ENCODE peak calls at places on chromosomes 5 and 9, in five cellular contexts. One of them, this sample, is unnamed.

GRCh38 chr9:1879501-1879900 is 135.6 kb upstream of the SMARCA2 start:
- DNase-seq in RWPE1: no peak
- DNase-seq in spleen: no peak
- DNase-seq in fibroblast of the aortic adventitia: no peak
- DNase-seq in HCEC 1CT: no peak
- DNase-seq in this sample: no peak

GRCh38 chr9:88932766-88933165 is 58.5 kb upstream of the S1PR3 start:
- DNase-seq in RWPE1: no peak
- DNase-seq in HCEC 1CT: no peak
- DNase-seq in spleen: no peak
- DNase-seq in fibroblast of the aortic adventitia: no peak
- DNase-seq in this sample: no peak

GRCh38 chr5:125485003-125485641 is 738.7 kb upstream of the ZNF608 start:
- DNase-seq in spleen: no peak
- DNase-seq in HCEC 1CT: peak
- DNase-seq in fibroblast of the aortic adventitia: peak
- DNase-seq in RWPE1: peak
- DNase-seq in this sample: peak

GRCh38 chr9:137441289-137441934 is at the start of gene ENTPD8:
- DNase-seq in RWPE1: peak
- DNase-seq in fibroblast of the aortic adventitia: no peak
- DNase-seq in HCEC 1CT: no peak
- DNase-seq in spleen: peak
- DNase-seq in this sample: no peak

GRCh38 chr5:77990020-77990419 is 213.9 kb upstream of the TBCA start:
- DNase-seq in RWPE1: no peak
- DNase-seq in HCEC 1CT: no peak
- DNase-seq in spleen: no peak
- DNase-seq in fibroblast of the aortic adventitia: no peak
- DNase-seq in this sample: no peak

GRCh38 chr5:101728933-101729332 is 567.2 kb downstream of the SLCO4C1 start:
- DNase-seq in HCEC 1CT: no peak
- DNase-seq in fibroblast of the aortic adventitia: no peak
- DNase-seq in RWPE1: no peak
- DNase-seq in spleen: no peak
- DNase-seq in this sample: no peak

GRCh38 chr9:135241381-135242380 is 154.2 kb downstream of the OLFM1 start:
- DNase-seq in RWPE1: peak
- DNase-seq in HCEC 1CT: no peak
- DNase-seq in fibroblast of the aortic adventitia: no peak
- DNase-seq in spleen: peak
- DNase-seq in this sample: no peak

GRCh38 chr9:116112236-116112635 is 41.4 kb upstream of the PAPPA start:
- DNase-seq in HCEC 1CT: no peak
- DNase-seq in fibroblast of the aortic adventitia: peak
- DNase-seq in spleen: no peak
- DNase-seq in RWPE1: peak
- DNase-seq in this sample: no peak

GRCh38 chr9:38362912-38363588 is 29.5 kb upstream of the ALDH1B1 start:
- DNase-seq in fibroblast of the aortic adventitia: peak
- DNase-seq in spleen: no peak
- DNase-seq in HCEC 1CT: peak
- DNase-seq in RWPE1: peak
- DNase-seq in this sample: peak

GRCh38 chr5:5040712-5041111 is 99.4 kb upstream of the ADAMTS16 start:
- DNase-seq in HCEC 1CT: no peak
- DNase-seq in spleen: no peak
- DNase-seq in RWPE1: no peak
- DNase-seq in fibroblast of the aortic adventitia: no peak
- DNase-seq in this sample: no peak

GRCh38 chr5:6181147-6181729 is 197.1 kb downstream of the MED10 start:
- DNase-seq in spleen: no peak
- DNase-seq in fibroblast of the aortic adventitia: no peak
- DNase-seq in RWPE1: no peak
- DNase-seq in HCEC 1CT: no peak
- DNase-seq in this sample: no peak

This sample was measured in midbrain.